ENCODE peak calls at places on chromosomes 12 and 14, in nine cellular contexts. One of them, this sample, is unnamed.

GRCh38 chr14:20836668-20837338 is 34.2 kb upstream of the RNASE1 start:
- DNase-seq in AG10803: peak; percentile 53
- DNase-seq in glutamatergic neuron: no peak
- DNase-seq in fibroblast of lung: peak; percentile 5
- DNase-seq in HL-60: no peak
- DNase-seq in right lobe of liver: no peak
- DNase-seq in neural crest cell: no peak
- DNase-seq in ovary: no peak
- DNase-seq in esophagus squamous epithelium: no peak
- DNase-seq in this sample: no peak

GRCh38 chr14:96586921-96587822 is 85.0 kb downstream of the PAPOLA start:
- DNase-seq in ovary: no peak
- DNase-seq in esophagus squamous epithelium: no peak
- DNase-seq in AG10803: no peak
- DNase-seq in HL-60: no peak
- DNase-seq in glutamatergic neuron: no peak
- DNase-seq in fibroblast of lung: no peak
- DNase-seq in right lobe of liver: no peak
- DNase-seq in neural crest cell: no peak
- DNase-seq in this sample: no peak

GRCh38 chr12:462936-463705 is 3.4 kb downstream of the B4GALNT3 start:
- DNase-seq in neural crest cell: no peak
- DNase-seq in ovary: no peak
- DNase-seq in HL-60: no peak
- DNase-seq in glutamatergic neuron: no peak
- DNase-seq in AG10803: no peak
- DNase-seq in fibroblast of lung: peak; percentile 42
- DNase-seq in esophagus squamous epithelium: no peak
- DNase-seq in right lobe of liver: no peak
- DNase-seq in this sample: no peak

GRCh38 chr12:120813588-120814153 is 88.0 kb downstream of the ACADS start:
- DNase-seq in HL-60: no peak
- DNase-seq in ovary: no peak
- DNase-seq in AG10803: no peak
- DNase-seq in neural crest cell: no peak
- DNase-seq in glutamatergic neuron: no peak
- DNase-seq in fibroblast of lung: no peak
- DNase-seq in right lobe of liver: no peak
- DNase-seq in esophagus squamous epithelium: no peak
- DNase-seq in this sample: no peak

GRCh38 chr12:118498171-118498570 is 121.8 kb downstream of the SUDS3 start:
- DNase-seq in right lobe of liver: no peak
- DNase-seq in neural crest cell: no peak
- DNase-seq in AG10803: no peak
- DNase-seq in esophagus squamous epithelium: no peak
- DNase-seq in glutamatergic neuron: no peak
- DNase-seq in fibroblast of lung: no peak
- DNase-seq in ovary: no peak
- DNase-seq in HL-60: no peak
- DNase-seq in this sample: no peak

GRCh38 chr14:63493246-63493645 is 49.9 kb downstream of the PPP2R5E start:
- DNase-seq in esophagus squamous epithelium: no peak
- DNase-seq in AG10803: peak; percentile 46
- DNase-seq in ovary: no peak
- DNase-seq in HL-60: no peak
- DNase-seq in fibroblast of lung: peak; percentile 45
- DNase-seq in right lobe of liver: no peak
- DNase-seq in neural crest cell: no peak
- DNase-seq in glutamatergic neuron: no peak
- DNase-seq in this sample: no peak

GRCh38 chr12:128940090-128940888 is 87.0 kb downstream of the GLT1D1 start:
- DNase-seq in esophagus squamous epithelium: no peak
- DNase-seq in ovary: no peak
- DNase-seq in AG10803: no peak
- DNase-seq in right lobe of liver: no peak
- DNase-seq in fibroblast of lung: no peak
- DNase-seq in glutamatergic neuron: no peak
- DNase-seq in HL-60: no peak
- DNase-seq in neural crest cell: no peak
- DNase-seq in this sample: no peak

GRCh38 chr14:22656945-22657711 is 13.0 kb upstream of the OR6J1 start:
- DNase-seq in ovary: no peak
- DNase-seq in neural crest cell: no peak
- DNase-seq in AG10803: peak; percentile 45
- DNase-seq in right lobe of liver: no peak
- DNase-seq in HL-60: no peak
- DNase-seq in esophagus squamous epithelium: no peak
- DNase-seq in fibroblast of lung: peak; percentile 59
- DNase-seq in glutamatergic neuron: peak; percentile 30
- DNase-seq in this sample: no peak

GRCh38 chr12:4791497-4791896 is 71.3 kb downstream of the GALNT8 start:
- DNase-seq in right lobe of liver: no peak
- DNase-seq in glutamatergic neuron: no peak
- DNase-seq in ovary: no peak
- DNase-seq in AG10803: no peak
- DNase-seq in HL-60: no peak
- DNase-seq in neural crest cell: no peak
- DNase-seq in fibroblast of lung: no peak
- DNase-seq in esophagus squamous epithelium: no peak
- DNase-seq in this sample: no peak

GRCh38 chr12:48965447-48965846 is 6.1 kb downstream of the WNT10B start:
- DNase-seq in neural crest cell: no peak
- DNase-seq in ovary: no peak
- DNase-seq in esophagus squamous epithelium: no peak
- DNase-seq in right lobe of liver: no peak
- DNase-seq in AG10803: peak; percentile 33
- DNase-seq in glutamatergic neuron: no peak
- DNase-seq in fibroblast of lung: no peak
- DNase-seq in HL-60: no peak
- DNase-seq in this sample: no peak

GRCh38 chr12:69509308-69509736 is 39.1 kb downstream of the FRS2 start:
- DNase-seq in neural crest cell: no peak
- DNase-seq in fibroblast of lung: peak; percentile 71
- DNase-seq in AG10803: peak; percentile 68
- DNase-seq in glutamatergic neuron: no peak
- DNase-seq in esophagus squamous epithelium: no peak
- DNase-seq in HL-60: no peak
- DNase-seq in right lobe of liver: no peak
- DNase-seq in ovary: no peak
- DNase-seq in this sample: no peak

GRCh38 chr12:4538207-4539160 is at the start of gene RAD51AP1:
- DNase-seq in ovary: peak; percentile 94
- DNase-seq in HL-60: peak; percentile 92
- DNase-seq in glutamatergic neuron: peak; percentile 94
- DNase-seq in fibroblast of lung: peak; percentile 98
- DNase-seq in right lobe of liver: peak; percentile 96
- DNase-seq in neural crest cell: peak; percentile 89
- DNase-seq in esophagus squamous epithelium: peak; percentile 70
- DNase-seq in AG10803: peak; percentile 98
- DNase-seq in this sample: peak; percentile 86

GRCh38 chr12:3016191-3016590 is 57.0 kb downstream of the TEAD4 start:
- DNase-seq in glutamatergic neuron: no peak
- DNase-seq in esophagus squamous epithelium: no peak
- DNase-seq in AG10803: no peak
- DNase-seq in right lobe of liver: no peak
- DNase-seq in HL-60: no peak
- DNase-seq in ovary: no peak
- DNase-seq in neural crest cell: no peak
- DNase-seq in fibroblast of lung: peak; percentile 31
- DNase-seq in this sample: no peak

GRCh38 chr14:104434214-104435076 is 145.1 kb upstream of the C14orf180 start:
- DNase-seq in ovary: no peak
- DNase-seq in HL-60: no peak
- DNase-seq in neural crest cell: no peak
- DNase-seq in fibroblast of lung: no peak
- DNase-seq in esophagus squamous epithelium: no peak
- DNase-seq in glutamatergic neuron: no peak
- DNase-seq in AG10803: no peak
- DNase-seq in right lobe of liver: peak; percentile 39
- DNase-seq in this sample: no peak

GRCh38 chr12:25924535-25925001 is 33.9 kb upstream of the RASSF8 start:
- DNase-seq in HL-60: no peak
- DNase-seq in neural crest cell: no peak
- DNase-seq in ovary: no peak
- DNase-seq in AG10803: no peak
- DNase-seq in fibroblast of lung: no peak
- DNase-seq in glutamatergic neuron: no peak
- DNase-seq in right lobe of liver: no peak
- DNase-seq in esophagus squamous epithelium: no peak
- DNase-seq in this sample: no peak

GRCh38 chr14:75605916-75606315 is 27.5 kb downstream of the FLVCR2 start:
- DNase-seq in neural crest cell: no peak
- DNase-seq in ovary: no peak
- DNase-seq in right lobe of liver: no peak
- DNase-seq in glutamatergic neuron: no peak
- DNase-seq in esophagus squamous epithelium: no peak
- DNase-seq in HL-60: no peak
- DNase-seq in AG10803: no peak
- DNase-seq in fibroblast of lung: no peak
- DNase-seq in this sample: no peak

GRCh38 chr14:54193871-54194270 is 202.9 kb upstream of the CDKN3 start:
- DNase-seq in fibroblast of lung: peak; percentile 38
- DNase-seq in ovary: no peak
- DNase-seq in HL-60: no peak
- DNase-seq in glutamatergic neuron: no peak
- DNase-seq in AG10803: no peak
- DNase-seq in esophagus squamous epithelium: no peak
- DNase-seq in neural crest cell: no peak
- DNase-seq in right lobe of liver: no peak
- DNase-seq in this sample: no peak

GRCh38 chr12:42145197-42145549 is 499 bp upstream of the GXYLT1 start:
- DNase-seq in AG10803: no peak
- DNase-seq in right lobe of liver: no peak
- DNase-seq in HL-60: no peak
- DNase-seq in glutamatergic neuron: no peak
- DNase-seq in neural crest cell: no peak
- DNase-seq in fibroblast of lung: no peak
- DNase-seq in ovary: no peak
- DNase-seq in esophagus squamous epithelium: no peak
- DNase-seq in this sample: no peak

GRCh38 chr12:22624908-22625646 is at the start of gene ETNK1:
- DNase-seq in glutamatergic neuron: peak; percentile 97
- DNase-seq in AG10803: peak; percentile 89
- DNase-seq in ovary: peak; percentile 94
- DNase-seq in neural crest cell: peak; percentile 85
- DNase-seq in right lobe of liver: peak; percentile 97
- DNase-seq in fibroblast of lung: peak; percentile 94
- DNase-seq in esophagus squamous epithelium: peak; percentile 41
- DNase-seq in HL-60: peak; percentile 55
- DNase-seq in this sample: peak; percentile 91
- TF ChIP-seq CTCF in glutamatergic neuron: no peak
- TF ChIP-seq CTCF in AG10803: no peak
- TF ChIP-seq CTCF in ovary: no peak
- TF ChIP-seq CTCF in neural crest cell: no peak
- TF ChIP-seq CTCF in right lobe of liver: no peak
- TF ChIP-seq CTCF in fibroblast of lung: no peak
- TF ChIP-seq CTCF in esophagus squamous epithelium: no peak
- TF ChIP-seq CTCF in HL-60: no peak
- TF ChIP-seq CTCF in this sample: no peak

GRCh38 chr12:122116707-122117535 is 38.4 kb downstream of the MLXIP start:
- DNase-seq in ovary: no peak
- DNase-seq in right lobe of liver: peak; percentile 88
- DNase-seq in fibroblast of lung: no peak
- DNase-seq in glutamatergic neuron: no peak
- DNase-seq in HL-60: no peak
- DNase-seq in esophagus squamous epithelium: no peak
- DNase-seq in AG10803: no peak
- DNase-seq in neural crest cell: no peak
- DNase-seq in this sample: no peak
- TF ChIP-seq CTCF in ovary: no peak
- TF ChIP-seq CTCF in right lobe of liver: peak; percentile 22
- TF ChIP-seq CTCF in fibroblast of lung: no peak
- TF ChIP-seq CTCF in glutamatergic neuron: no peak
- TF ChIP-seq CTCF in HL-60: no peak
- TF ChIP-seq CTCF in esophagus squamous epithelium: no peak
- TF ChIP-seq CTCF in AG10803: no peak
- TF ChIP-seq CTCF in neural crest cell: no peak
- TF ChIP-seq CTCF in this sample: no peak

GRCh38 chr12:6912164-6912956 is 2.0 kb upstream of the ENO2 start:
- DNase-seq in AG10803: no peak
- DNase-seq in HL-60: no peak
- DNase-seq in right lobe of liver: no peak
- DNase-seq in esophagus squamous epithelium: no peak
- DNase-seq in glutamatergic neuron: no peak
- DNase-seq in fibroblast of lung: no peak
- DNase-seq in ovary: no peak
- DNase-seq in neural crest cell: no peak
- DNase-seq in this sample: no peak
- TF ChIP-seq CTCF in AG10803: no peak
- TF ChIP-seq CTCF in HL-60: no peak
- TF ChIP-seq CTCF in right lobe of liver: no peak
- TF ChIP-seq CTCF in esophagus squamous epithelium: no peak
- TF ChIP-seq CTCF in glutamatergic neuron: no peak
- TF ChIP-seq CTCF in fibroblast of lung: no peak
- TF ChIP-seq CTCF in ovary: no peak
- TF ChIP-seq CTCF in neural crest cell: no peak
- TF ChIP-seq CTCF in this sample: no peak

DNA sequence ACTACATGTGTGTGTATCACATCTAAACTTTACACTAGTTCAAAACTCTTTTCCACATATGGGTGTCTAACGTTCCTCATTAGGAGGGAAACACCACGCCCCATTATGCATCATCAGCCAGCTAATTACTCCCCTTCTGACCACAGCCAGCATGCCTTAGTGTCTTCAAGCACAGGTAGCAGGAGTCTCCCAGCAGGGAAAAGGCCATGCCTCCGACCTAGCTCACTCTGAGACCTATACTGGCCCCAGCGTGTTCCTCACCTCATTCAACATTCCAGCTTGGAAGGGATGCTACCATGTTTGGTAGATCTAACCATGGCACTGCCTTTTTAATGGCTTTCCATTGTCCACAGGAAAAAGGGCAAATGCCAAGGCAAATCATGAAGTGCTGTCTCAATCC is 66.1 kb upstream of the PRB2 start:
- DNase-seq in AG10803: no peak
- DNase-seq in glutamatergic neuron: no peak
- DNase-seq in fibroblast of lung: no peak
- DNase-seq in neural crest cell: no peak
- DNase-seq in HL-60: no peak
- DNase-seq in ovary: no peak
- DNase-seq in esophagus squamous epithelium: no peak
- DNase-seq in right lobe of liver: no peak
- DNase-seq in this sample: no peak
- TF ChIP-seq CTCF in AG10803: no peak
- TF ChIP-seq CTCF in glutamatergic neuron: no peak
- TF ChIP-seq CTCF in fibroblast of lung: no peak
- TF ChIP-seq CTCF in neural crest cell: no peak
- TF ChIP-seq CTCF in HL-60: no peak
- TF ChIP-seq CTCF in ovary: no peak
- TF ChIP-seq CTCF in esophagus squamous epithelium: no peak
- TF ChIP-seq CTCF in right lobe of liver: no peak
- TF ChIP-seq CTCF in this sample: no peak

GRCh38 chr12:9149372-9149771 is 33.7 kb upstream of the A2M start:
- DNase-seq in neural crest cell: no peak
- DNase-seq in esophagus squamous epithelium: no peak
- DNase-seq in glutamatergic neuron: no peak
- DNase-seq in HL-60: no peak
- DNase-seq in ovary: no peak
- DNase-seq in AG10803: no peak
- DNase-seq in fibroblast of lung: no peak
- DNase-seq in right lobe of liver: no peak
- DNase-seq in this sample: no peak
- TF ChIP-seq CTCF in neural crest cell: no peak
- TF ChIP-seq CTCF in esophagus squamous epithelium: no peak
- TF ChIP-seq CTCF in glutamatergic neuron: no peak
- TF ChIP-seq CTCF in HL-60: no peak
- TF ChIP-seq CTCF in ovary: no peak
- TF ChIP-seq CTCF in AG10803: no peak
- TF ChIP-seq CTCF in fibroblast of lung: no peak
- TF ChIP-seq CTCF in right lobe of liver: peak; percentile 5
- TF ChIP-seq CTCF in this sample: no peak

This sample was measured in activated B cell treated with CpG ODN at 0.5 μM for 24 hours.